ENCODE peak calls at places on chromosomes 2 and 18, in eight cellular contexts. K, G, R, E, X, J, L and U are unnamed samples.

GRCh38 chr2:233760043-233760442 is at the start of gene UGT1A1:
- DNase-seq in K (no peak), G (no peak), R (no peak), E (no peak), X (no peak), J (no peak), L (no peak), U (no peak)

GRCh38 chr2:177207101-177207500 is 5.5 kb upstream of the HNRNPA3 start:
- DNase-seq in K (no peak), G (no peak), R (no peak), E (no peak), X (no peak), J (no peak), L (no peak), U (no peak)

GRCh38 chr18:66722671-66723070 is 118.8 kb upstream of the CDH19 start:
- DNase-seq in K (no peak), G (no peak), R (no peak), E (no peak), X (no peak), J (no peak), L (no peak), U (no peak)

GRCh38 chr2:28228419-28228995 is 164.2 kb upstream of the FOSL2 start:
- DNase-seq in K (no peak), G (no peak), R (no peak), E (no peak), X (no peak), J (no peak), L (no peak), U (no peak)

GRCh38 chr18:21682276-21683051 is 22.1 kb downstream of the ABHD3 start:
- DNase-seq in K (peak), G (peak), R (peak), E (no peak), X (no peak), J (no peak), L (peak), U (no peak)

GRCh38 chr18:35162995-35163394 is 77.8 kb upstream of the ZNF397 start:
- DNase-seq in K (no peak), G (no peak), R (no peak), E (no peak), X (no peak), J (no peak), L (no peak), U (no peak)

GRCh38 chr2:181250691-181251090 is 206.5 kb upstream of the ITGA4 start:
- DNase-seq in K (no peak), G (no peak), R (no peak), E (no peak), X (no peak), J (no peak), L (no peak), U (no peak)

GRCh38 chr2:23745726-23746105 is 181.2 kb downstream of the ATAD2B start:
- DNase-seq in K (no peak), G (peak), R (no peak), E (peak), X (no peak), J (no peak), L (no peak), U (no peak)

GRCh38 chr18:48036641-48037421 is 106.4 kb upstream of the SMAD2 start:
- DNase-seq in K (no peak), G (no peak), R (no peak), E (no peak), X (no peak), J (peak), L (no peak), U (peak)

GRCh38 chr2:228268756-228269155 is 87.3 kb upstream of the SPHKAP start:
- DNase-seq in K (no peak), G (no peak), R (no peak), E (no peak), X (no peak), J (no peak), L (no peak), U (no peak)

GRCh38 chr2:172094319-172095145 is 8.2 kb downstream of the DLX2 start:
- DNase-seq in K (no peak), G (no peak), R (no peak), E (no peak), X (no peak), J (no peak), L (peak), U (no peak)

GRCh38 chr2:174662459-174662858 is 64.9 kb upstream of the WIPF1 start:
- DNase-seq in K (peak), G (no peak), R (no peak), E (no peak), X (no peak), J (no peak), L (no peak), U (no peak)

GRCh38 chr2:20382965-20383800 is 32.5 kb upstream of the PUM2 start:
- DNase-seq in K (peak), G (no peak), R (no peak), E (no peak), X (no peak), J (no peak), L (no peak), U (no peak)

GRCh38 chr2:55048514-55048924 is 1.7 kb downstream of the RTN4 start:
- DNase-seq in K (no peak), G (peak), R (peak), E (peak), X (no peak), J (no peak), L (peak), U (no peak)

DNA sequence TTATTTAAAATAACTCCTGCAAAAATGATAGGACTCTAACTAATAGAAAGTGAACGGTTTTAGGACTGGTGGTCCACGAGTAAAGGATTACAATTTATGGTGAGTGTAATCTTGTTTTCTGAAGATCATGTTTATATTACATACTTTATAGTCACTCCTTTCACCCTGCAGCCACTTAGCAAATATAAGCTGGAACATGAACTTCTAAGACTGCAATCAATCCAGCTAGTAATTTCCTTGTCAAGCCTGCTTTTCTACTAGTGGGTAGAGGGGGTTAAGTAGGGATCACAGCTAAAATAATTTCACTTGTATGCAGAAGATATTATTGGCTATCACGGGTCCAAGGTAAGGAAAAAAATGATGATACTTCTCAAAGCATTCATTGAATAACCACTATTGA is 125.5 kb upstream of the NETO1 start:
- DNase-seq in K (no peak), G (no peak), R (no peak), E (no peak), X (no peak), J (no peak), L (no peak), U (no peak)
- H3K27ac ChIP-seq in K (no peak), G (no peak), R (no peak), E (no peak), X (no peak), J (no peak), L (no peak), U (no peak)

DNA sequence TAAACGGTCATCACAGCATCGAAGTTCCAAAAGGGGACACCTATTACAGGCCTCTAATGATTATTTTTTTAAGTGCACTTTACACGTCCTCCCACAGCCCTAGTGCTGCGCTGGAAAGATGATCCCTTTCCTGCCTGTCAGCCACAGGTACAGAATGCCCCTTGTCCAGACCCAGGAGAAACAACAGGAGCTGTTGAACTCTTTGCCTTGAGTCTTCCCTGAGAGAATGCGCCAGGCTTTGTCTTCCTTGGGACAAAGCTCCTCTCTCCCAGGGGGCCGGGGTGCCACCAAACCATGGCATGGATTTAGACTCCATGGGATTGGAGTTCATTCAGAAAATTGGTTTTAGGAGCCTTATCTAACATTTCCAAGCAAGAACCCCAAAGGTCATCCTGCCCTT is 319.0 kb upstream of the SOX11 start:
- DNase-seq in K (no peak), G (no peak), R (no peak), E (no peak), X (no peak), J (no peak), L (peak), U (no peak)
- H3K4me3 ChIP-seq in K (no peak), G (no peak), R (no peak), E (no peak), X (no peak), J (no peak), L (peak), U (no peak)

GRCh38 chr2:85438291-85439110 is 20.0 kb downstream of the SH2D6 start:
- DNase-seq in K (no peak), G (no peak), R (no peak), E (no peak), X (no peak), J (peak), L (no peak), U (no peak)
- TF ChIP-seq CTCF in K (no peak), G (no peak), R (no peak), E (no peak), X (no peak), J (no peak), L (peak), U (no peak)

DNA sequence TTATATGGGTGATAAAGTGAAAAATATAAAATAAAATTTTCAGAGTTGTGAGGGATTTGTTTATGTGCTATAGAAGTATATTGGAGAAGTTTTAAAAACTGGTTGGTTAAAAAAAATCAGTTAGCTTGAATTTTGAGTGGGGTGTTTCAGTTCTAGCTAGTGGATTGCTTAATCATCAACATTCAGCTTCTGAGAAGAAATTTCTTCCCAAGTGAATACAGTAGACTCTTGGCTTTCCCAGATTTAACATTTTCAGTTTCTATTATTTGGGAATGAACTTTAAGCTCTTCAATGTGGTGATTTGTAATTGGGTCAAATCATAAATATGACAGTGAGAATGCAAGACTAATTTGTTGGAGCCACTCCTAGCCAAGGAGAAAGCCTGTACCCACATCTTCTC is 120.8 kb downstream of the PLCL1 start:
- DNase-seq in K (no peak), G (no peak), R (no peak), E (no peak), X (no peak), J (no peak), L (no peak), U (no peak)
- H3K27ac ChIP-seq in K (no peak), G (no peak), R (no peak), E (no peak), X (no peak), J (no peak), L (no peak), U (no peak)

GRCh38 chr2:191325651-191326365 is 80.6 kb downstream of the MYO1B start:
- DNase-seq in K (no peak), G (no peak), R (no peak), E (no peak), X (no peak), J (no peak), L (no peak), U (no peak)

GRCh38 chr2:191327484-191327883 is 82.3 kb downstream of the MYO1B start:
- DNase-seq in K (no peak), G (no peak), R (no peak), E (no peak), X (no peak), J (no peak), L (no peak), U (no peak)

GRCh38 chr2:191329841-191330240 is 84.6 kb downstream of the MYO1B start:
- DNase-seq in K (no peak), G (no peak), R (no peak), E (no peak), X (no peak), J (no peak), L (no peak), U (no peak)

GRCh38 chr2:191322838-191323506 is 77.8 kb downstream of the MYO1B start:
- DNase-seq in K (no peak), G (no peak), R (no peak), E (no peak), X (no peak), J (no peak), L (no peak), U (no peak)

DNA sequence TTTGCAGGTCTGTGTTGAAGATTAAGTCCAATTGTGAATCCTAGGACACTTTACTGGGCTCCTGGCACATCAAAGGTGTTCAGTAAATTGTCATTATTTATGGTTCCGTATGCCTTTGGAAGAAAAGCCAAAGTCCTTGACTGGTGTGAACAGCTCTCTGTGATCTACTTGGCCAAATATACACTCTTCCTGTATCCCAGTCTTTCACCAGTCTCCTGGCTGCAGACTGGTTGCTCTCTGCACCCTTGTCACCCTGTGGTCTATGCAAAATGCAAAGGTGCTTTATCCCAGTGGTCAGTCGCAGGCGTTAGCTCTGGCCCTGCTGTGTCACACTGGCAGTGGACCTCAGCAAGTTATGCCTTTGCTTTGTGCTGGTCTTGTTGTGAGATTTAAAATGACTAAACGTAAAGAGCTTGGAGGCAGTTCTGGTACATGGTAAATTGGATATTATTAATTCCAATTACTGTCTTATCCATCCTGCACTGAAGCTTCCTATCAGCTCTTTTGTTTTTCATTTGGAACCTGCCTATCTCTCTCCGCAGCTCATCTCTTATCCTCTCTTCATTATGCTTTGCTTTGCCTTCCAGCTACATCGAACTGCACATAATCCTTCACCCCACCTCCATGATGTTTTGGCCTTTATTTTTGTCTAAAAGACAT is 83.1 kb downstream of the MYO1B start:
- DNase-seq in K (no peak), G (no peak), R (no peak), E (no peak), X (no peak), J (no peak), L (no peak), U (no peak)
- H3K4me3 ChIP-seq in K (no peak), G (no peak), R (no peak), E (no peak), X (no peak), J (no peak), L (no peak), U (no peak)

DNA sequence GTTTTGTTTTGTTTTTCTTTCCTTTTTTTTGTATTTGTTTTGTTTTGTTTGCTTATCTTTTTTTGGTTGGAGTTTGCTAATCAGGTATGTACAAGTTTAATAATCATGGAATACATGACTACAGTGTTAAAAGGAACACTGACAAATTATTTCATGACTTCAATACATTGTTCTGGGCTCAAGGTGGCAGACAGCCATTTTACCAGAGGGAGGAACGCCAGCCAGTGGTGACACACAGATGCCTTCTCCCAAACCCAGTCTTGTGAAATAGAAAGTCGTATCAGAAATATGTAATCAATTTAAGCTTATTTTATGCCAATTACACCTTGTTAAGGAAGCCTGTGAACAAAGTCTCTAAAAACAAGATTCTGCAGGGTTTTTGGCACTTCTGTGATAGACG is 264.0 kb upstream of the EPHA4 start:
- DNase-seq in K (no peak), G (no peak), R (no peak), E (no peak), X (no peak), J (no peak), L (no peak), U (no peak)
- TF ChIP-seq CTCF in K (no peak), G (no peak), R (no peak), E (no peak), X (no peak), J (no peak), L (no peak), U (no peak)

GRCh38 chr2:68193774-68194372 is 36.2 kb downstream of the PNO1 start:
- DNase-seq in K (peak), G (no peak), R (no peak), E (no peak), X (no peak), J (no peak), L (no peak), U (no peak)
- H3K27ac ChIP-seq in K (no peak), G (no peak), R (no peak), E (peak), X (no peak), J (peak), L (no peak), U (no peak)

DNA sequence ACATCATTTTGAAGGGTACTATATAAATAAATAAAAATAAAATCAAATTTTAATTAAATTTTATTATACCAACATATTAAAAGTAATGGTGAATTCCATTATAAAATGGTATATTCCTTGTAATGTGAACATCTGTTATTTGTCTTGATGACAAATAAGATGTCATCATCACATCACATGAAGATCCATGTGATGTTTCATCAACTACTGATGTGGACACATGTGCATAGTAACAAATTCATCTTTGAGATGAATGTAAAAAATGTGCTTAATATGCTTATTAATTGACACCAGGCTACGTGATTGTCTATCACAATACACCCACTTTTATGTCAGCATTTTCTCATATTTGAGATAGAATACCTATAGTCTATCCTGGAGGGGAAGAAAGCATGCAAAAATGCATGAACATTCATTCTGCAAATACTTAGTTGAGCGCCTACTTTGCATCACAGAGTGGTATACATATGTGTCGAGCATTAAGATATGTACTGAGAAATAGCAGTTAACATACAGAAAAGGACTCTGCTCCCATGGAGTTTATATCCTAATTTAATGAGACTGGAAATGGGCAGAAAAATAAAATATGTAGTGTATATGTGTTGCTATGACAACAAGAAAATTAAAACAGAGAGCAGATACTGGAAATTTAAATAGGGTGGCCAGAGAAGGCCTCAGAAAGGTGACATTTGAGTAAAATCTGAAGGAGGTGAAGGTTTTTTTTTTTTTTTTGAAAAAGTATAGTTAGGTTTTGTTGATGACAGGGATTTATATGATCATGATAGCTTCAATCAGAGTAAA is 281.1 kb downstream of the ARHGAP15 start:
- DNase-seq in K (no peak), G (no peak), R (no peak), E (no peak), X (no peak), J (no peak), L (no peak), U (no peak)
- H3K4me3 ChIP-seq in K (no peak), G (no peak), R (no peak), E (no peak), X (no peak), J (no peak), L (no peak), U (no peak)

GRCh38 chr18:24799176-24799575 is 338.7 kb downstream of the HRH4 start:
- DNase-seq in K (no peak), G (no peak), R (no peak), E (no peak), X (no peak), J (no peak), L (no peak), U (no peak)
- TF ChIP-seq CTCF in K (no peak), G (no peak), R (no peak), E (no peak), X (no peak), J (no peak), L (peak), U (no peak)

GRCh38 chr2:189608799-189609422 is 28.3 kb upstream of the SLC40A1 start:
- DNase-seq in K (no peak), G (no peak), R (no peak), E (no peak), X (no peak), J (no peak), L (no peak), U (no peak)
- H3K27ac ChIP-seq in K (no peak), G (no peak), R (no peak), E (peak), X (no peak), J (no peak), L (no peak), U (no peak)